ENCODE peak calls at places on chromosomes 12 and 14, in five cellular contexts. G, T, Q, X and H are unnamed samples.

GRCh38 chr14:52351191-52351560 is 37.1 kb downstream of the PTGER2 start:
- DNase-seq in G (peak; percentile 73), T (no peak), Q (no peak), X (no peak), H (no peak)

GRCh38 chr14:23551266-23552028 is at the start of gene ZFHX2:
- DNase-seq in G (peak; percentile 67), T (peak; percentile 93), Q (peak; percentile 39), X (peak; percentile 91), H (no peak)

GRCh38 chr14:90049390-90049789 is 12.4 kb upstream of the KCNK13 start:
- DNase-seq in G (no peak), T (no peak), Q (no peak), X (no peak), H (no peak)

GRCh38 chr14:66920196-66920595 is 269.0 kb upstream of the GARIN2 start:
- DNase-seq in G (peak; percentile 31), T (no peak), Q (no peak), X (no peak), H (no peak)

GRCh38 chr12:45416161-45416560 is 200.3 kb downstream of the ANO6 start:
- DNase-seq in G (no peak), T (no peak), Q (no peak), X (no peak), H (no peak)

GRCh38 chr14:35406811-35407630 is 2.5 kb upstream of the NFKBIA start:
- DNase-seq in G (peak; percentile 81), T (no peak), Q (no peak), X (no peak), H (no peak)

GRCh38 chr14:23483216-23483854 is 13.8 kb downstream of the NGDN start:
- DNase-seq in G (peak; percentile 22), T (no peak), Q (no peak), X (no peak), H (no peak)

GRCh38 chr14:97282644-97283403 is 485.6 kb downstream of the VRK1 start:
- DNase-seq in G (no peak), T (no peak), Q (no peak), X (no peak), H (no peak)

GRCh38 chr12:81585787-81586186 is 173.4 kb downstream of the PPFIA2 start:
- DNase-seq in G (no peak), T (no peak), Q (no peak), X (no peak), H (no peak)

GRCh38 chr12:65742481-65742971 is 81.8 kb upstream of the HMGA2 start:
- DNase-seq in G (peak; percentile 47), T (peak; percentile 73), Q (no peak), X (no peak), H (no peak)

GRCh38 chr12:83996671-83997070 is 915.9 kb downstream of the SLC6A15 start:
- DNase-seq in G (no peak), T (no peak), Q (no peak), X (no peak), H (no peak)
- H3K4me3 ChIP-seq in G (no peak overlapping the region), T (no peak overlapping the region), Q (no peak overlapping the region), X (no peak overlapping the region), H (no peak overlapping the region)

DNA sequence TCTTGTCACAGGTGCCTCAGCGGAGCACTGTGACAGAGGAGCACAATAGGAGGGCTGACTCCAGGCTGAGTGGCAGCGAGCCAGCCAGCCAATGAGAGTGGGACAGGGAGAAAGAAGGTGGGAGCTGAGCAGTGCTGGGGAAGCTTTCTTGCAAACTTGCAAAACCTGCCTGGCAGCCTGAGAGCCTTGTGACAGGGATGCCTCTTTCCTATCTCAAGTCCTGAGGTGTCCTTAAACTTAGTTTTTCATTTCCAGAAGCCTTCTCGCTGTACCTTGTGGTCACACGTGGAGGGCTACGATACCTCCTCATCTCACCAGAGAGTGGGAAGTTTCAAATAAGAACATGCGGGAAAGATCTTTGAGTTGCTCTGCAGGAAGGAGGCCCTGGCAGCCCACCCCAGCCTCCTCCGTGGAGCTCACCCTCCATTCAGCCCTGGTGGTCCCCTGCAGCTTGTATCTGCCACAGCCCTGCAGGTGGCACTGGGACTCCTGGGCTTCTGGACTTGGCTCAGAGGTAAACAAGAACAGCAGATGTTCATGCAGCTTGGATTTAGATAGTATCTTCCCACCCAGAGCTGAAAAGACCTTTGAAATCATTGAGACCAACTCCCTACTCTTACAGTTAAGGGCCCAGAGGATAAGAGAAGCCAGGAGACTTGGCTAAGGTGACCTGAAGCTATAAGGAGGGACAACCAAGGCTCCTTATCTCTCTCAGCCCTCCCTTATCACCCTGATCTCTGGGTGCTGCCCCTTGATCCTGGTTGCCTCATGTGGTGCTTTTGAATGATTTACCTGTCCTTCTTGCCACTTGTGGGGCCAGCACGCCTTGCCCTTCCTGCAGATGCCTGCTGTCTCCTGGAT is 153.5 kb upstream of the MAX start:
- DNase-seq in G (peak; percentile 22), T (no peak), Q (no peak), X (peak; percentile 87), H (peak; percentile 69)
- H3K4me3 ChIP-seq in G (no peak overlapping the region), T (no peak overlapping the region), Q (no peak overlapping the region), X (no peak overlapping the region), H (no peak overlapping the region)

GRCh38 chr14:99478133-99478532 is 2.5 kb downstream of the SETD3 start:
- DNase-seq in G (no peak), T (no peak), Q (no peak), X (no peak), H (no peak)
- H3K4me3 ChIP-seq in G (no peak overlapping the region), T (no peak overlapping the region), Q (no peak overlapping the region), X (no peak overlapping the region), H (no peak overlapping the region)

GRCh38 chr12:27779416-27779815 is 617 bp upstream of the KLHL42 start:
- DNase-seq in G (peak; percentile 30), T (no peak), Q (no peak), X (peak; percentile 84), H (no peak)

GRCh38 chr12:27781680-27782079 is 1.6 kb upstream of the MANSC4 start:
- DNase-seq in G (peak; percentile 35), T (no peak), Q (no peak), X (no peak), H (no peak)

GRCh38 chr12:27780612-27781408 is 774 bp upstream of the MANSC4 start:
- DNase-seq in G (peak; percentile 59), T (no peak), Q (no peak), X (peak; percentile 90), H (peak; percentile 68)

GRCh38 chr12:27779837-27780611 is at the start of the genes KLHL42 and MANSC4:
- DNase-seq in G (peak; percentile 76), T (peak; percentile 94), Q (no peak), X (peak; percentile 91), H (peak; percentile 76)

GRCh38 chr12:27782481-27782880 is 2.4 kb upstream of the MANSC4 start:
- DNase-seq in G (no peak), T (no peak), Q (no peak), X (no peak), H (no peak)
- H3K4me3 ChIP-seq in G (peak overlapping the region; percentile 96), T (peak overlapping the region; percentile 88), Q (no peak overlapping the region), X (no peak overlapping the region), H (no peak overlapping the region)

DNA sequence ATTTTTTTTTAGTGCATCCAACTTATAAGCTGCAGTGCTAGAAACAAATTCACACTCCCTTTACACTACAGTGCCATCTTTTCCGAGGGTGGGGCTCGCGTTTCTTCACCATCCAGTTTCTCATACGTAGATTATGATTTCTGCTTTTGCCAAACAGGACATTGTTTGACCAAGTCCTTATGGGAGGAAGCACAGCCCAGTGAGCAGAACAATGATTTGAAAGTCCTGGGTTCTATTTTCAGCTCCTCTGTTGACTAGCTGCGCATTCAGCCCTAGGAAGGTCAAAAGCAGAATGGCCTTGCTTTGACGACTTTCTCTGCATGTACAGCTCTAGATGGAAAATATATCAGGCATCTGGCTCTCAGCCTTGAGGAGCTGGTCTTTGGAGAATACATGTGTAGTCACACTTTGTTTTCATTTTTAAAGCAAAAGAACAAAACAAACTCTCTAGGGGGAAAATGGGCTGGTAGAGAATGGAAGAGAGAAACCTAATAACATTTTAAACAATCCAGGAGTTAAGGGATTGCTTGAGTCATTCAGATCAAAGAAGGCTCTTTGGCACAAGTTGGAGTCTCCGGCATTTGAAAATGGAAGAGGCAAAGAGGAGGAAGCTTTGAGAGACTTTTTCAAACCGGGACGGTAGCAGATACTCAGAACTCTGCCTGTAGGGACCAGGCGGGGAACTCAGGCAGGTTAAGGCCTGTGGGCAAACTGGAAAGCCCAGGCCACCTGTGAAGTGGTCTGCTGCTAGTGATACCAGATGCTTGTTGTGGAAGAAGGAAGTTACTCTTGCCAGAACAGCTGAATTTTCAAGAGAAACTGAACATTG is 257.3 kb upstream of the PLEKHG7 start:
- DNase-seq in G (no peak), T (no peak), Q (no peak), X (no peak), H (no peak)
- H3K4me3 ChIP-seq in G (no peak overlapping the region), T (no peak overlapping the region), Q (no peak overlapping the region), X (no peak overlapping the region), H (no peak overlapping the region)

DNA sequence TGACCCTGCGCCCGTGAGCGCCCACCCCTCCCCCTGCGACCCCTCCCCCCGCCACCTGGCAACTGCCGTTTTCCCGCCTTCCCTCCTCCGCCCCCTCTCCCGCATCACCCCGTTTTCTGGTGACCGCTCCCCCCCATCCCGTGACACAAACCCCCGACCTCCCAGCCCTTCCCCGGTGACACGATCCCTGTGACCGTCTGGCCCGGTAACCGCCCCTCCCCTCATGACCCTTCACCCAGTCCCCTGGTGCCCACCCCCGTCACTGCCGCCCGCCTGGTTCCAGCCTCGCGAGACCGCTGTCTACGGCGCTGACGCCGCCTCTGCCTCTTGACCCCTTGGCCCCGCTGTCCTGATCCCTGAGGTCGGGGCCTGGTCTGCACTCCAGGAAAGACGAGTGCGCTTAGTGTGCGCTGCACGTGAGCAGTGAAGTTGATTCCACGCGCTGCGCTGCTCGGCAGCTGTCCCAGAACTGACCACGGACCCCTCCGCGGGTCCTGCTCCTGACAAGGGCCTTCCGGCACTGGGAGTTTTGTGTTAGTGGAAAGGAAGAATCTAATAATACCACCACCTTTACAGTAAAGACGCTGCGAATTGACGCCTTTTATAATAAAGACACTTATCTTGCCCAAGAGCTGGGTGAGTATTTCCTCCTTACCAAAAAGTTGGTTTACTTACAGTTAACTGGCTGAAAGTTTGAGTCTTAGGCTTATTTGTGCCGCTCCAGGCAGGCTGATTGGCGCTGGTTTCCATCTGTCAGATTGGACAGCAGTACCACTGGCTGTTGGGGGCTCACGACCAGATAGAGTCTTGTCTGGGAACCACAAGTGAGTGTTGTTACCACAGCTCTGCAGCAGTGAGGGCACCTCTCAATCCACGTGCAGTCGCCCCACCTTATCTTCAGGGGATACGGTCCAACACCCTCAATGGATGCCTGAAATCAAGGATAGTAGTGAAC is 59.2 kb downstream of the DDX51 start:
- DNase-seq in G (peak; percentile 84), T (peak; percentile 94), Q (no peak), X (peak; percentile 89), H (peak; percentile 84)
- H3K4me3 ChIP-seq in G (peak overlapping the region; percentile 80), T (peak overlapping the region; percentile 66), Q (peak overlapping the region; percentile 95), X (peak overlapping the region; percentile 77), H (peak overlapping the region; percentile 96)

DNA sequence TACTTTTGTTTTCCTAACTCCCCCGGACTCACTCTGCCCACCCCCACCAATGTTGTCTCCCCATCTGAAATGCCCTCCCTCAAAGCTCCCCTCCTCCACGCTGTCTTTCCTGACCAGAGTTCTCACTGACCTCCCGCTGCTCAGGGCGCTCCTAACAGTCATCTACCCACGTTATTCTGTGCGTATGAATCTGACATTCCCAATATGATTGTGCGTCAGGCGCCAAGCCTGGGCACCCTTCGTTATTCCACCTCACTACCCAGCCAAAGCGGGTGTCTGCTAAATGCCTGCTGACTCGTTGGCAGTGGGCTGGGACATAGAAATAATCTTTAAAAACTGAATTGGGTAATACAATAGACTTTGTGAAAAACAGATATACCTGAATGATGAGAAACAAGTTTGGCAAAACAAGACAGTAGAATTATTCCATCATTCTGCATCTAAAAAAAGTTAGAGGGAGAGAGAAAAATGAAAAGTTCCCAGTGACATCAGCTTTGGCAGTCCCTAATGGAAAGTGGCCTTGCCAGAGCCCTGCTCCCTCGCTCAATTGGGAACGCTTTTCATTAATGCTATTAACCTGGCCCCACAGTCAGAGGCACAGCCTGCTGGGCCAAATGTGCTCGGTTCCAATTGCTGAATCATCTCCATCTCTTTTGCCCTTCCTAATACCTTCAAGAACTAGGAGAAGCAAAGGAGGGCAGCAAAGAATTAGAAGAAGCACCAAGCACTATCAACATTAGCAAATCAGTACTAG is 74.0 kb upstream of the PLXNC1 start:
- DNase-seq in G (no peak), T (peak; percentile 87), Q (no peak), X (no peak), H (no peak)
- H3K4me3 ChIP-seq in G (peak overlapping the region; percentile 20), T (no peak overlapping the region), Q (no peak overlapping the region), X (no peak overlapping the region), H (no peak overlapping the region)